ENCODE peak calls at places on chromosomes 5 and 9, in ten cellular contexts. X, R, P, B, H, A, U, F, Z and L are unnamed samples.

GRCh38 chr9:124007468-124008306 is 3.9 kb upstream of the LHX2 start:
- DNase-seq in X (no peak), R (no peak), P (no peak), B (no peak), H (no peak), A (no peak), U (no peak), F (no peak), Z (no peak), L (no peak)

GRCh38 chr5:148998174-148998797 is 64.6 kb downstream of the SH3TC2 start:
- DNase-seq in X (peak; percentile 60), R (no peak), P (peak; percentile 33), B (peak; percentile 79), H (no peak), A (peak; percentile 64), U (peak; percentile 5), F (peak; percentile 82), Z (peak; percentile 86), L (no peak)

GRCh38 chr5:31990296-31990695 is 183.8 kb downstream of the GOLPH3 start:
- DNase-seq in X (no peak), R (no peak), P (no peak), B (no peak), H (no peak), A (no peak), U (no peak), F (peak; percentile 57), Z (no peak), L (no peak)

GRCh38 chr5:41445937-41446563 is 64.4 kb downstream of the PLCXD3 start:
- DNase-seq in X (no peak), R (no peak), P (no peak), B (no peak), H (no peak), A (no peak), U (no peak), F (peak; percentile 26), Z (no peak), L (no peak)

GRCh38 chr9:37923121-37923795 is 19.3 kb upstream of the SLC25A51 start:
- DNase-seq in X (no peak), R (no peak), P (no peak), B (no peak), H (peak; percentile 36), A (no peak), U (no peak), F (no peak), Z (no peak), L (no peak)

GRCh38 chr5:7877851-7878250 is 8.9 kb downstream of the MTRR start:
- DNase-seq in X (no peak), R (no peak), P (no peak), B (no peak), H (no peak), A (no peak), U (no peak), F (peak; percentile 8), Z (no peak), L (no peak)

GRCh38 chr5:179235416-179236400 is 109.6 kb downstream of the ADAMTS2 start:
- DNase-seq in X (no peak), R (no peak), P (no peak), B (no peak), H (peak; percentile 31), A (no peak), U (no peak), F (no peak), Z (no peak), L (no peak)

GRCh38 chr9:84325347-84325982 is 15.1 kb downstream of the SLC28A3 start:
- DNase-seq in X (no peak), R (no peak), P (no peak), B (peak; percentile 92), H (no peak), A (no peak), U (no peak), F (no peak), Z (peak; percentile 91), L (no peak)

GRCh38 chr5:78509884-78510769 is 138.4 kb downstream of the LHFPL2 start:
- DNase-seq in X (no peak), R (no peak), P (peak; percentile 79), B (no peak), H (peak; percentile 98), A (no peak), U (no peak), F (no peak), Z (peak; percentile 43), L (peak; percentile 54)

GRCh38 chr9:89382026-89382986 is 64.0 kb downstream of the SECISBP2 start:
- DNase-seq in X (no peak), R (no peak), P (no peak), B (no peak), H (no peak), A (no peak), U (no peak), F (no peak), Z (no peak), L (no peak)

GRCh38 chr9:90642570-90643539 is at the start of gene DIRAS2:
- DNase-seq in X (no peak), R (peak; percentile 6), P (peak; percentile 67), B (peak; percentile 59), H (peak; percentile 88), A (peak; percentile 67), U (no peak), F (peak; percentile 65), Z (peak; percentile 76), L (no peak)

GRCh38 chr5:138809391-138809790 is 56.2 kb downstream of the CTNNA1 start:
- DNase-seq in X (no peak), R (no peak), P (no peak), B (no peak), H (no peak), A (no peak), U (no peak), F (peak; percentile 53), Z (no peak), L (no peak)

GRCh38 chr5:156477196-156477595 is 150.2 kb downstream of the SGCD start:
- DNase-seq in X (no peak), R (no peak), P (no peak), B (no peak), H (no peak), A (no peak), U (no peak), F (peak; percentile 57), Z (no peak), L (no peak)

GRCh38 chr9:87193925-87194380 is 246.6 kb upstream of the GAS1 start:
- DNase-seq in X (no peak), R (peak; percentile 97), P (no peak), B (peak; percentile 41), H (no peak), A (no peak), U (no peak), F (peak; percentile 91), Z (peak; percentile 40), L (no peak)

GRCh38 chr9:32398207-32398606 is 13.8 kb downstream of the ACO1 start:
- DNase-seq in X (no peak), R (no peak), P (no peak), B (no peak), H (no peak), A (no peak), U (no peak), F (peak; percentile 30), Z (peak; percentile 9), L (no peak)

GRCh38 chr9:122975196-122975595 is 34.4 kb downstream of the RABGAP1 start:
- DNase-seq in X (no peak), R (no peak), P (no peak), B (no peak), H (no peak), A (peak; percentile 64), U (no peak), F (no peak), Z (no peak), L (no peak)

GRCh38 chr5:132812123-132812948 is 766 bp upstream of the SOWAHA start:
- DNase-seq in X (no peak), R (no peak), P (no peak), B (no peak), H (no peak), A (no peak), U (no peak), F (no peak), Z (no peak), L (no peak)

DNA sequence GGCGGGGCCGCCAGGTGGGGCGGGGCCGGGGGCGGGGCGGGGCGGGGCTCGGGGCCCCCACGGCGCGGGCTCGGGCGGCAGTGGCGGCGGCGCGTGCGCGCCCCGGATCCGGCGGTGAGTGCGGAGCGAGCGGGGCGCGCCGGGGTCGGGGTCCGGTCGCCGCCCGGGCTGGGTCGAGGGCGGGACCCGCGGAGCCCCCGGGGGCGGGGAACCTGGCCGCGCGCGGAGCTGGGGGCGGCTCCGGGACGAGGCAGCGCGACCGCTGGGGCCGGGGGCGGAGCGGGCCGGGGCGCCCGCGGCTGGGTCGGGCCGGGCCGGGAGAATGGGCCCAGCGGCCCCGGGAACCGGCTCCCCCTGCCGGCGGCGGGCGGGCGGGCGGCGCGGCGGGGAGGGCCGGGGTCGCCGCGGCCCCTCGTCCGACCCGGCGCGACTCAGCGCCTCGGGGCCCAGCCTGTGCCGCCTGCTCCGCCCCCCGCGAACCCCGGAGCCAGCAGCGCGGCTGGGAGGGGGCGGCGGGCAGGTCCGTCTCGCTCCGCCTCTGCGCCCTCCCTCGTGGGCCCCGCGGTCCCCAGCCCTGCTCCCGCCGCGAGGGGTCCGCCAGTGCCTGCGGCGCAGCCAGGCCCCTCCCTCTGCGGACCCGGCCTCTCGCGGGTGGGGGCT is 3.1 kb downstream of the EGFL7 start:
- DNase-seq in X (no peak), R (no peak), P (no peak), B (no peak), H (no peak), A (peak; percentile 54), U (no peak), F (no peak), Z (no peak), L (no peak)
- TF ChIP-seq CTCF in X (peak; percentile 37), R (no peak), P (no peak), B (no peak), H (no peak), A (no peak), U (no peak), F (no peak), Z (no peak), L (no peak)

DNA sequence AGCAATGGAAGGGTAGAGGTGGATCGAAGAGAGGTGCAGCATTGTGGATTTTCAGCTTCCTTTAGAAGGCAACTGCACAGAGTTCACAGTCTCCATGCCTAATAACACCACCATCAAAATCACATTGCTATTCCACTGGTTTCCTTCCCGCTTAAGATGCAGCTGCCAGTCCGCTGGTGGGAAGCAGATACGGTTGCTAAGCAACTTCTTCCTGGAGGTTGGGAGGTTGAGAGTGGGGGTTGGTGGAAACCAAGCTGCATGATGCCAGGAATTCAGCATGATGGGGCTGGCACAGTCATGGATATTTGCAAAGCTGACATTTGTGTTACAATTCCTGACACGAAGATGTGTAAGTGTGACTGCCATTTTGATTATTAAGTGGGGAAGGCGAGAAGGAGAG is 87.6 kb downstream of the GLDC start:
- DNase-seq in X (no peak), R (no peak), P (no peak), B (no peak), H (no peak), A (no peak), U (no peak), F (no peak), Z (no peak), L (no peak)
- TF ChIP-seq CTCF in X (no peak), R (no peak), P (no peak), B (no peak), H (no peak), A (no peak), U (no peak), F (no peak), Z (no peak), L (no peak)

GRCh38 chr5:36878421-36879088 is 2.0 kb downstream of the NIPBL start:
- DNase-seq in X (no peak), R (no peak), P (no peak), B (no peak), H (no peak), A (peak; percentile 81), U (no peak), F (peak; percentile 51), Z (peak; percentile 57), L (no peak)
- TF ChIP-seq CTCF in X (no peak), R (no peak), P (no peak), B (no peak), H (no peak), A (no peak), U (no peak), F (no peak), Z (no peak), L (no peak)

GRCh38 chr5:143008809-143009521 is 238.8 kb downstream of the ARHGAP26 start:
- DNase-seq in X (peak; percentile 93), R (peak; percentile 76), P (no peak), B (peak; percentile 100), H (no peak), A (peak; percentile 14), U (peak; percentile 36), F (peak; percentile 92), Z (peak; percentile 97), L (peak; percentile 94)
- TF ChIP-seq CTCF in X (no peak), R (no peak), P (no peak), B (no peak), H (no peak), A (no peak), U (no peak), F (peak; percentile 11), Z (no peak), L (no peak)